ENCODE peak calls at places on chromosomes 12 and 14, in seven cellular contexts. T, B, W, M, N, E and P are unnamed samples.

GRCh38 chr14:35051796-35052195 is 5.7 kb downstream of the FAM177A1 start:
- DNase-seq in T (peak), B (no peak), W (no peak), M (no peak), N (no peak), E (no peak), P (no peak)

GRCh38 chr12:122793685-122794106 is 19.3 kb downstream of the CCDC62 start:
- DNase-seq in T (peak), B (peak), W (peak), M (peak), N (no peak), E (peak), P (no peak)

GRCh38 chr14:86787782-86788181 is 1205.2 kb downstream of the GALC start:
- DNase-seq in T (peak), B (no peak), W (peak), M (no peak), N (no peak), E (no peak), P (no peak)

GRCh38 chr12:8950702-8951478 is 1.4 kb upstream of the M6PR start:
- DNase-seq in T (no peak), B (no peak), W (no peak), M (no peak), N (no peak), E (peak), P (no peak)

GRCh38 chr14:99516156-99517045 is 35.2 kb downstream of the CCNK start:
- DNase-seq in T (no peak), B (no peak), W (no peak), M (no peak), N (peak), E (no peak), P (peak)

GRCh38 chr14:58227096-58227819 is 17.4 kb upstream of the PSMA3 start:
- DNase-seq in T (no peak), B (no peak), W (no peak), M (no peak), N (no peak), E (no peak), P (no peak)

GRCh38 chr12:121499929-121500793 is 80.7 kb downstream of the KDM2B start:
- DNase-seq in T (peak), B (peak), W (no peak), M (peak), N (peak), E (peak), P (peak)

GRCh38 chr14:94077823-94078222 is 3.2 kb downstream of the DDX24 start:
- DNase-seq in T (no peak), B (no peak), W (no peak), M (no peak), N (no peak), E (no peak), P (no peak)

GRCh38 chr12:122073815-122074214 is 4.7 kb upstream of the MLXIP start:
- DNase-seq in T (no peak), B (no peak), W (no peak), M (no peak), N (no peak), E (no peak), P (no peak)

GRCh38 chr12:65605019-65605418 is 219.3 kb upstream of the HMGA2 start:
- DNase-seq in T (peak), B (no peak), W (no peak), M (no peak), N (no peak), E (no peak), P (no peak)

GRCh38 chr12:122111070-122111750 is 32.7 kb downstream of the MLXIP start:
- DNase-seq in T (no peak), B (no peak), W (no peak), M (no peak), N (no peak), E (no peak), P (no peak)

GRCh38 chr12:92753976-92754885 is 51.4 kb downstream of the PLEKHG7 start:
- DNase-seq in T (no peak), B (no peak), W (no peak), M (no peak), N (no peak), E (no peak), P (no peak)

GRCh38 chr12:27163048-27163715 is 80.8 kb upstream of the C12orf71 start:
- DNase-seq in T (peak), B (no peak), W (no peak), M (no peak), N (no peak), E (no peak), P (no peak)

GRCh38 chr12:130428116-130428515 is 90.4 kb downstream of the PIWIL1 start:
- DNase-seq in T (no peak), B (no peak), W (no peak), M (no peak), N (no peak), E (no peak), P (no peak)

GRCh38 chr12:3925621-3926020 is 52.4 kb upstream of the PARP11 start:
- DNase-seq in T (no peak), B (no peak), W (no peak), M (no peak), N (no peak), E (no peak), P (no peak)

GRCh38 chr12:95548056-95548538 is 3.2 kb downstream of the USP44 start:
- DNase-seq in T (no peak), B (peak), W (no peak), M (peak), N (no peak), E (peak), P (peak)

GRCh38 chr12:79415754-79416435 is 274.9 kb downstream of the PAWR start:
- DNase-seq in T (peak), B (no peak), W (no peak), M (no peak), N (no peak), E (no peak), P (no peak)

GRCh38 chr12:10612954-10613333 is 465 bp downstream of the MAGOHB start:
- DNase-seq in T (no peak), B (no peak), W (no peak), M (no peak), N (no peak), E (no peak), P (no peak)

GRCh38 chr14:65846469-65846868 is 433.9 kb downstream of the FUT8 start:
- DNase-seq in T (no peak), B (no peak), W (no peak), M (no peak), N (no peak), E (peak), P (no peak)

GRCh38 chr14:106694638-106695393 is 1168.4 kb downstream of the TMEM121 start:
- DNase-seq in T (no peak), B (peak), W (no peak), M (peak), N (no peak), E (peak), P (no peak)

GRCh38 chr12:126397071-126397571 is 1331.9 kb downstream of the AACS start:
- DNase-seq in T (peak), B (no peak), W (no peak), M (no peak), N (no peak), E (no peak), P (no peak)

GRCh38 chr14:45253754-45254300 is 825 bp upstream of the MIS18BP1 start:
- DNase-seq in T (no peak), B (peak), W (no peak), M (no peak), N (no peak), E (no peak), P (no peak)

GRCh38 chr14:70097576-70098256 is 91.0 kb downstream of the SLC8A3 start:
- DNase-seq in T (no peak), B (no peak), W (no peak), M (no peak), N (no peak), E (no peak), P (no peak)

GRCh38 chr12:20063116-20063515 is 305.2 kb upstream of the PDE3A start:
- DNase-seq in T (no peak), B (no peak), W (no peak), M (no peak), N (no peak), E (no peak), P (no peak)

GRCh38 chr12:22860926-22861325 is 236.0 kb downstream of the ETNK1 start:
- DNase-seq in T (no peak), B (no peak), W (no peak), M (no peak), N (no peak), E (no peak), P (no peak)